ENCODE peak calls at places on chromosome 11, in seven cellular contexts. One of them, this sample, is unnamed.

GRCh38 chr11:31106326-31106725 is 263.2 kb downstream of the DCDC1 start:
- DNase-seq in activated CD4-positive, CD25-positive, alpha-beta regulatory T cell treated with anti-CD3 and anti-CD28 coated beads, Interleukin-2, amount 50 U/mL, for 72 hours: no peak
- DNase-seq in KBM-7: no peak
- DNase-seq in stimulated activated CD8-positive, alpha-beta memory T cell treated with anti-CD3 and anti-CD28 coated beads, Interleukin-4, amount 100 ng/mL, for 1 hour: no peak
- DNase-seq in GM19239: no peak
- DNase-seq in Right ventricle myocardium superior: no peak
- DNase-seq in Peyer's patch: no peak
- DNase-seq in this sample: no peak

GRCh38 chr11:30333405-30333804 is 10.5 kb downstream of the ARL14EP start:
- DNase-seq in Right ventricle myocardium superior: no peak
- DNase-seq in GM19239: no peak
- DNase-seq in Peyer's patch: no peak
- DNase-seq in activated CD4-positive, CD25-positive, alpha-beta regulatory T cell treated with anti-CD3 and anti-CD28 coated beads, Interleukin-2, amount 50 U/mL, for 72 hours: no peak
- DNase-seq in KBM-7: peak
- DNase-seq in stimulated activated CD8-positive, alpha-beta memory T cell treated with anti-CD3 and anti-CD28 coated beads, Interleukin-4, amount 100 ng/mL, for 1 hour: no peak
- DNase-seq in this sample: no peak

GRCh38 chr11:75184757-75185156 is 33.9 kb downstream of the SLCO2B1 start:
- DNase-seq in stimulated activated CD8-positive, alpha-beta memory T cell treated with anti-CD3 and anti-CD28 coated beads, Interleukin-4, amount 100 ng/mL, for 1 hour: no peak
- DNase-seq in activated CD4-positive, CD25-positive, alpha-beta regulatory T cell treated with anti-CD3 and anti-CD28 coated beads, Interleukin-2, amount 50 U/mL, for 72 hours: no peak
- DNase-seq in GM19239: no peak
- DNase-seq in KBM-7: no peak
- DNase-seq in Right ventricle myocardium superior: no peak
- DNase-seq in Peyer's patch: no peak
- DNase-seq in this sample: no peak

GRCh38 chr11:94766656-94767291 is 1.4 kb upstream of the AMOTL1 start:
- DNase-seq in GM19239: no peak
- DNase-seq in KBM-7: no peak
- DNase-seq in Right ventricle myocardium superior: no peak
- DNase-seq in activated CD4-positive, CD25-positive, alpha-beta regulatory T cell treated with anti-CD3 and anti-CD28 coated beads, Interleukin-2, amount 50 U/mL, for 72 hours: no peak
- DNase-seq in stimulated activated CD8-positive, alpha-beta memory T cell treated with anti-CD3 and anti-CD28 coated beads, Interleukin-4, amount 100 ng/mL, for 1 hour: no peak
- DNase-seq in Peyer's patch: no peak
- DNase-seq in this sample: no peak

GRCh38 chr11:68028802-68029475 is 1.5 kb upstream of the NDUFS8 start:
- DNase-seq in stimulated activated CD8-positive, alpha-beta memory T cell treated with anti-CD3 and anti-CD28 coated beads, Interleukin-4, amount 100 ng/mL, for 1 hour: no peak
- DNase-seq in activated CD4-positive, CD25-positive, alpha-beta regulatory T cell treated with anti-CD3 and anti-CD28 coated beads, Interleukin-2, amount 50 U/mL, for 72 hours: no peak
- DNase-seq in KBM-7: no peak
- DNase-seq in GM19239: no peak
- DNase-seq in Peyer's patch: no peak
- DNase-seq in Right ventricle myocardium superior: no peak
- DNase-seq in this sample: no peak

GRCh38 chr11:67312187-67313021 is 9.1 kb downstream of the SSH3 start:
- DNase-seq in activated CD4-positive, CD25-positive, alpha-beta regulatory T cell treated with anti-CD3 and anti-CD28 coated beads, Interleukin-2, amount 50 U/mL, for 72 hours: no peak
- DNase-seq in Right ventricle myocardium superior: no peak
- DNase-seq in Peyer's patch: no peak
- DNase-seq in stimulated activated CD8-positive, alpha-beta memory T cell treated with anti-CD3 and anti-CD28 coated beads, Interleukin-4, amount 100 ng/mL, for 1 hour: no peak
- DNase-seq in KBM-7: peak
- DNase-seq in GM19239: no peak
- DNase-seq in this sample: peak

GRCh38 chr11:130295657-130296056 is 19.1 kb downstream of the ZBTB44 start:
- DNase-seq in Right ventricle myocardium superior: no peak
- DNase-seq in KBM-7: no peak
- DNase-seq in Peyer's patch: no peak
- DNase-seq in stimulated activated CD8-positive, alpha-beta memory T cell treated with anti-CD3 and anti-CD28 coated beads, Interleukin-4, amount 100 ng/mL, for 1 hour: no peak
- DNase-seq in GM19239: no peak
- DNase-seq in activated CD4-positive, CD25-positive, alpha-beta regulatory T cell treated with anti-CD3 and anti-CD28 coated beads, Interleukin-2, amount 50 U/mL, for 72 hours: no peak
- DNase-seq in this sample: no peak

GRCh38 chr11:102309621-102310541 is 7.4 kb upstream of the BIRC3 start:
- DNase-seq in Right ventricle myocardium superior: no peak
- DNase-seq in activated CD4-positive, CD25-positive, alpha-beta regulatory T cell treated with anti-CD3 and anti-CD28 coated beads, Interleukin-2, amount 50 U/mL, for 72 hours: no peak
- DNase-seq in stimulated activated CD8-positive, alpha-beta memory T cell treated with anti-CD3 and anti-CD28 coated beads, Interleukin-4, amount 100 ng/mL, for 1 hour: no peak
- DNase-seq in GM19239: no peak
- DNase-seq in Peyer's patch: no peak
- DNase-seq in KBM-7: no peak
- DNase-seq in this sample: no peak

GRCh38 chr11:57251491-57252104 is 14.5 kb upstream of the APLNR start:
- DNase-seq in activated CD4-positive, CD25-positive, alpha-beta regulatory T cell treated with anti-CD3 and anti-CD28 coated beads, Interleukin-2, amount 50 U/mL, for 72 hours: no peak
- DNase-seq in KBM-7: peak
- DNase-seq in Right ventricle myocardium superior: peak
- DNase-seq in GM19239: no peak
- DNase-seq in stimulated activated CD8-positive, alpha-beta memory T cell treated with anti-CD3 and anti-CD28 coated beads, Interleukin-4, amount 100 ng/mL, for 1 hour: no peak
- DNase-seq in Peyer's patch: no peak
- DNase-seq in this sample: no peak

GRCh38 chr11:12556788-12557384 is 117.3 kb upstream of the TEAD1 start:
- DNase-seq in activated CD4-positive, CD25-positive, alpha-beta regulatory T cell treated with anti-CD3 and anti-CD28 coated beads, Interleukin-2, amount 50 U/mL, for 72 hours: no peak
- DNase-seq in KBM-7: no peak
- DNase-seq in stimulated activated CD8-positive, alpha-beta memory T cell treated with anti-CD3 and anti-CD28 coated beads, Interleukin-4, amount 100 ng/mL, for 1 hour: no peak
- DNase-seq in Right ventricle myocardium superior: peak
- DNase-seq in Peyer's patch: no peak
- DNase-seq in GM19239: no peak
- DNase-seq in this sample: no peak

GRCh38 chr11:119405986-119406385 is 17.0 kb downstream of the THY1 start:
- DNase-seq in Peyer's patch: no peak
- DNase-seq in KBM-7: peak
- DNase-seq in activated CD4-positive, CD25-positive, alpha-beta regulatory T cell treated with anti-CD3 and anti-CD28 coated beads, Interleukin-2, amount 50 U/mL, for 72 hours: no peak
- DNase-seq in stimulated activated CD8-positive, alpha-beta memory T cell treated with anti-CD3 and anti-CD28 coated beads, Interleukin-4, amount 100 ng/mL, for 1 hour: no peak
- DNase-seq in GM19239: no peak
- DNase-seq in Right ventricle myocardium superior: no peak
- DNase-seq in this sample: no peak

GRCh38 chr11:10941429-10941828 is 83.6 kb upstream of the ZBED5 start:
- DNase-seq in activated CD4-positive, CD25-positive, alpha-beta regulatory T cell treated with anti-CD3 and anti-CD28 coated beads, Interleukin-2, amount 50 U/mL, for 72 hours: no peak
- DNase-seq in Peyer's patch: no peak
- DNase-seq in Right ventricle myocardium superior: peak
- DNase-seq in KBM-7: no peak
- DNase-seq in GM19239: no peak
- DNase-seq in stimulated activated CD8-positive, alpha-beta memory T cell treated with anti-CD3 and anti-CD28 coated beads, Interleukin-4, amount 100 ng/mL, for 1 hour: no peak
- DNase-seq in this sample: no peak

GRCh38 chr11:44711113-44711512 is 15.6 kb upstream of the TSPAN18 start:
- DNase-seq in GM19239: no peak
- DNase-seq in stimulated activated CD8-positive, alpha-beta memory T cell treated with anti-CD3 and anti-CD28 coated beads, Interleukin-4, amount 100 ng/mL, for 1 hour: no peak
- DNase-seq in Peyer's patch: no peak
- DNase-seq in activated CD4-positive, CD25-positive, alpha-beta regulatory T cell treated with anti-CD3 and anti-CD28 coated beads, Interleukin-2, amount 50 U/mL, for 72 hours: no peak
- DNase-seq in Right ventricle myocardium superior: no peak
- DNase-seq in KBM-7: no peak
- DNase-seq in this sample: no peak

GRCh38 chr11:110100476-110101240 is 7.5 kb downstream of the ZC3H12C start:
- DNase-seq in KBM-7: no peak
- DNase-seq in activated CD4-positive, CD25-positive, alpha-beta regulatory T cell treated with anti-CD3 and anti-CD28 coated beads, Interleukin-2, amount 50 U/mL, for 72 hours: no peak
- DNase-seq in stimulated activated CD8-positive, alpha-beta memory T cell treated with anti-CD3 and anti-CD28 coated beads, Interleukin-4, amount 100 ng/mL, for 1 hour: no peak
- DNase-seq in GM19239: no peak
- DNase-seq in Peyer's patch: no peak
- DNase-seq in Right ventricle myocardium superior: no peak
- DNase-seq in this sample: no peak

GRCh38 chr11:69930081-69931059 is 111.2 kb upstream of the FGF3 start:
- DNase-seq in Right ventricle myocardium superior: peak
- DNase-seq in Peyer's patch: no peak
- DNase-seq in activated CD4-positive, CD25-positive, alpha-beta regulatory T cell treated with anti-CD3 and anti-CD28 coated beads, Interleukin-2, amount 50 U/mL, for 72 hours: no peak
- DNase-seq in stimulated activated CD8-positive, alpha-beta memory T cell treated with anti-CD3 and anti-CD28 coated beads, Interleukin-4, amount 100 ng/mL, for 1 hour: no peak
- DNase-seq in KBM-7: no peak
- DNase-seq in GM19239: no peak
- DNase-seq in this sample: no peak

GRCh38 chr11:44600739-44601416 is 35.4 kb downstream of the CD82 start:
- DNase-seq in Right ventricle myocardium superior: no peak
- DNase-seq in KBM-7: peak
- DNase-seq in GM19239: peak
- DNase-seq in activated CD4-positive, CD25-positive, alpha-beta regulatory T cell treated with anti-CD3 and anti-CD28 coated beads, Interleukin-2, amount 50 U/mL, for 72 hours: no peak
- DNase-seq in stimulated activated CD8-positive, alpha-beta memory T cell treated with anti-CD3 and anti-CD28 coated beads, Interleukin-4, amount 100 ng/mL, for 1 hour: no peak
- DNase-seq in Peyer's patch: peak
- DNase-seq in this sample: no peak

GRCh38 chr11:66011239-66011784 is 496 bp upstream of the CST6 start:
- DNase-seq in KBM-7: no peak
- DNase-seq in Right ventricle myocardium superior: no peak
- DNase-seq in stimulated activated CD8-positive, alpha-beta memory T cell treated with anti-CD3 and anti-CD28 coated beads, Interleukin-4, amount 100 ng/mL, for 1 hour: no peak
- DNase-seq in Peyer's patch: no peak
- DNase-seq in GM19239: no peak
- DNase-seq in activated CD4-positive, CD25-positive, alpha-beta regulatory T cell treated with anti-CD3 and anti-CD28 coated beads, Interleukin-2, amount 50 U/mL, for 72 hours: no peak
- DNase-seq in this sample: no peak

GRCh38 chr11:112805658-112806057 is 155.6 kb upstream of the NCAM1 start:
- DNase-seq in Peyer's patch: no peak
- DNase-seq in KBM-7: no peak
- DNase-seq in stimulated activated CD8-positive, alpha-beta memory T cell treated with anti-CD3 and anti-CD28 coated beads, Interleukin-4, amount 100 ng/mL, for 1 hour: no peak
- DNase-seq in Right ventricle myocardium superior: peak
- DNase-seq in GM19239: no peak
- DNase-seq in activated CD4-positive, CD25-positive, alpha-beta regulatory T cell treated with anti-CD3 and anti-CD28 coated beads, Interleukin-2, amount 50 U/mL, for 72 hours: no peak
- DNase-seq in this sample: no peak

GRCh38 chr11:125949271-125950177 is 3.7 kb downstream of the VSIG10L2 start:
- DNase-seq in Right ventricle myocardium superior: no peak
- DNase-seq in GM19239: no peak
- DNase-seq in Peyer's patch: no peak
- DNase-seq in activated CD4-positive, CD25-positive, alpha-beta regulatory T cell treated with anti-CD3 and anti-CD28 coated beads, Interleukin-2, amount 50 U/mL, for 72 hours: no peak
- DNase-seq in KBM-7: no peak
- DNase-seq in stimulated activated CD8-positive, alpha-beta memory T cell treated with anti-CD3 and anti-CD28 coated beads, Interleukin-4, amount 100 ng/mL, for 1 hour: no peak
- DNase-seq in this sample: no peak

GRCh38 chr11:69950120-69950519 is 128.0 kb upstream of the ANO1 start:
- DNase-seq in activated CD4-positive, CD25-positive, alpha-beta regulatory T cell treated with anti-CD3 and anti-CD28 coated beads, Interleukin-2, amount 50 U/mL, for 72 hours: no peak
- DNase-seq in KBM-7: peak
- DNase-seq in Peyer's patch: no peak
- DNase-seq in Right ventricle myocardium superior: peak
- DNase-seq in stimulated activated CD8-positive, alpha-beta memory T cell treated with anti-CD3 and anti-CD28 coated beads, Interleukin-4, amount 100 ng/mL, for 1 hour: no peak
- DNase-seq in GM19239: no peak
- DNase-seq in this sample: no peak

GRCh38 chr11:102476812-102477211 is 24.2 kb upstream of the TMEM123 start:
- DNase-seq in Right ventricle myocardium superior: peak
- DNase-seq in stimulated activated CD8-positive, alpha-beta memory T cell treated with anti-CD3 and anti-CD28 coated beads, Interleukin-4, amount 100 ng/mL, for 1 hour: no peak
- DNase-seq in GM19239: no peak
- DNase-seq in Peyer's patch: no peak
- DNase-seq in activated CD4-positive, CD25-positive, alpha-beta regulatory T cell treated with anti-CD3 and anti-CD28 coated beads, Interleukin-2, amount 50 U/mL, for 72 hours: no peak
- DNase-seq in KBM-7: peak
- DNase-seq in this sample: peak

GRCh38 chr11:79616392-79616831 is 175.6 kb upstream of the TENM4 start:
- DNase-seq in GM19239: no peak
- DNase-seq in Peyer's patch: no peak
- DNase-seq in stimulated activated CD8-positive, alpha-beta memory T cell treated with anti-CD3 and anti-CD28 coated beads, Interleukin-4, amount 100 ng/mL, for 1 hour: no peak
- DNase-seq in activated CD4-positive, CD25-positive, alpha-beta regulatory T cell treated with anti-CD3 and anti-CD28 coated beads, Interleukin-2, amount 50 U/mL, for 72 hours: no peak
- DNase-seq in KBM-7: no peak
- DNase-seq in Right ventricle myocardium superior: no peak
- DNase-seq in this sample: no peak

GRCh38 chr11:43579171-43579918 is 101.2 kb upstream of the HSD17B12 start:
- DNase-seq in stimulated activated CD8-positive, alpha-beta memory T cell treated with anti-CD3 and anti-CD28 coated beads, Interleukin-4, amount 100 ng/mL, for 1 hour: no peak
- DNase-seq in Peyer's patch: no peak
- DNase-seq in GM19239: no peak
- DNase-seq in Right ventricle myocardium superior: no peak
- DNase-seq in KBM-7: peak
- DNase-seq in activated CD4-positive, CD25-positive, alpha-beta regulatory T cell treated with anti-CD3 and anti-CD28 coated beads, Interleukin-2, amount 50 U/mL, for 72 hours: no peak
- DNase-seq in this sample: no peak

GRCh38 chr11:69512790-69513189 is 31.3 kb downstream of the LINC01488 start:
- DNase-seq in Peyer's patch: no peak
- DNase-seq in Right ventricle myocardium superior: no peak
- DNase-seq in activated CD4-positive, CD25-positive, alpha-beta regulatory T cell treated with anti-CD3 and anti-CD28 coated beads, Interleukin-2, amount 50 U/mL, for 72 hours: no peak
- DNase-seq in KBM-7: no peak
- DNase-seq in stimulated activated CD8-positive, alpha-beta memory T cell treated with anti-CD3 and anti-CD28 coated beads, Interleukin-4, amount 100 ng/mL, for 1 hour: no peak
- DNase-seq in GM19239: no peak
- DNase-seq in this sample: no peak

GRCh38 chr11:72668645-72669347 is 5.4 kb downstream of the PDE2A start:
- DNase-seq in activated CD4-positive, CD25-positive, alpha-beta regulatory T cell treated with anti-CD3 and anti-CD28 coated beads, Interleukin-2, amount 50 U/mL, for 72 hours: peak
- DNase-seq in Peyer's patch: no peak
- DNase-seq in KBM-7: peak
- DNase-seq in GM19239: peak
- DNase-seq in stimulated activated CD8-positive, alpha-beta memory T cell treated with anti-CD3 and anti-CD28 coated beads, Interleukin-4, amount 100 ng/mL, for 1 hour: no peak
- DNase-seq in Right ventricle myocardium superior: no peak
- DNase-seq in this sample: no peak

GRCh38 chr11:68146010-68146540 is 24.9 kb upstream of the CHKA start:
- DNase-seq in GM19239: no peak
- DNase-seq in Right ventricle myocardium superior: peak
- DNase-seq in activated CD4-positive, CD25-positive, alpha-beta regulatory T cell treated with anti-CD3 and anti-CD28 coated beads, Interleukin-2, amount 50 U/mL, for 72 hours: no peak
- DNase-seq in stimulated activated CD8-positive, alpha-beta memory T cell treated with anti-CD3 and anti-CD28 coated beads, Interleukin-4, amount 100 ng/mL, for 1 hour: no peak
- DNase-seq in KBM-7: peak
- DNase-seq in Peyer's patch: peak
- DNase-seq in this sample: no peak

GRCh38 chr11:12669930-12670329 is 4.3 kb upstream of the TEAD1 start:
- DNase-seq in GM19239: no peak
- DNase-seq in Right ventricle myocardium superior: no peak
- DNase-seq in Peyer's patch: no peak
- DNase-seq in stimulated activated CD8-positive, alpha-beta memory T cell treated with anti-CD3 and anti-CD28 coated beads, Interleukin-4, amount 100 ng/mL, for 1 hour: no peak
- DNase-seq in KBM-7: no peak
- DNase-seq in activated CD4-positive, CD25-positive, alpha-beta regulatory T cell treated with anti-CD3 and anti-CD28 coated beads, Interleukin-2, amount 50 U/mL, for 72 hours: no peak
- DNase-seq in this sample: no peak

GRCh38 chr11:76835928-76836612 is 24.6 kb upstream of the ACER3 start:
- DNase-seq in Peyer's patch: no peak
- DNase-seq in KBM-7: peak
- DNase-seq in Right ventricle myocardium superior: peak
- DNase-seq in activated CD4-positive, CD25-positive, alpha-beta regulatory T cell treated with anti-CD3 and anti-CD28 coated beads, Interleukin-2, amount 50 U/mL, for 72 hours: no peak
- DNase-seq in stimulated activated CD8-positive, alpha-beta memory T cell treated with anti-CD3 and anti-CD28 coated beads, Interleukin-4, amount 100 ng/mL, for 1 hour: no peak
- DNase-seq in GM19239: no peak
- DNase-seq in this sample: no peak

GRCh38 chr11:32231909-32232493 is 141.1 kb downstream of the RCN1 start:
- DNase-seq in stimulated activated CD8-positive, alpha-beta memory T cell treated with anti-CD3 and anti-CD28 coated beads, Interleukin-4, amount 100 ng/mL, for 1 hour: no peak
- DNase-seq in KBM-7: peak
- DNase-seq in Peyer's patch: no peak
- DNase-seq in activated CD4-positive, CD25-positive, alpha-beta regulatory T cell treated with anti-CD3 and anti-CD28 coated beads, Interleukin-2, amount 50 U/mL, for 72 hours: no peak
- DNase-seq in GM19239: peak
- DNase-seq in Right ventricle myocardium superior: no peak
- DNase-seq in this sample: no peak

GRCh38 chr11:57649826-57650738 is at the start of gene YPEL4:
- DNase-seq in stimulated activated CD8-positive, alpha-beta memory T cell treated with anti-CD3 and anti-CD28 coated beads, Interleukin-4, amount 100 ng/mL, for 1 hour: peak
- DNase-seq in Right ventricle myocardium superior: no peak
- DNase-seq in activated CD4-positive, CD25-positive, alpha-beta regulatory T cell treated with anti-CD3 and anti-CD28 coated beads, Interleukin-2, amount 50 U/mL, for 72 hours: no peak
- DNase-seq in GM19239: no peak
- DNase-seq in KBM-7: peak
- DNase-seq in Peyer's patch: peak
- DNase-seq in this sample: peak

GRCh38 chr11:41660585-41660984 is 201.1 kb upstream of the LRRC4C start:
- DNase-seq in GM19239: no peak
- DNase-seq in KBM-7: no peak
- DNase-seq in Right ventricle myocardium superior: no peak
- DNase-seq in activated CD4-positive, CD25-positive, alpha-beta regulatory T cell treated with anti-CD3 and anti-CD28 coated beads, Interleukin-2, amount 50 U/mL, for 72 hours: no peak
- DNase-seq in Peyer's patch: no peak
- DNase-seq in stimulated activated CD8-positive, alpha-beta memory T cell treated with anti-CD3 and anti-CD28 coated beads, Interleukin-4, amount 100 ng/mL, for 1 hour: no peak
- DNase-seq in this sample: no peak

GRCh38 chr11:61598886-61599868 is 18.3 kb upstream of the SYT7 start:
- DNase-seq in KBM-7: no peak
- DNase-seq in GM19239: no peak
- DNase-seq in Peyer's patch: no peak
- DNase-seq in activated CD4-positive, CD25-positive, alpha-beta regulatory T cell treated with anti-CD3 and anti-CD28 coated beads, Interleukin-2, amount 50 U/mL, for 72 hours: no peak
- DNase-seq in stimulated activated CD8-positive, alpha-beta memory T cell treated with anti-CD3 and anti-CD28 coated beads, Interleukin-4, amount 100 ng/mL, for 1 hour: no peak
- DNase-seq in Right ventricle myocardium superior: peak
- DNase-seq in this sample: no peak

GRCh38 chr11:63869686-63870085 is 30.8 kb downstream of the MARK2 start:
- DNase-seq in stimulated activated CD8-positive, alpha-beta memory T cell treated with anti-CD3 and anti-CD28 coated beads, Interleukin-4, amount 100 ng/mL, for 1 hour: peak
- DNase-seq in GM19239: no peak
- DNase-seq in KBM-7: peak
- DNase-seq in Right ventricle myocardium superior: no peak
- DNase-seq in Peyer's patch: peak
- DNase-seq in activated CD4-positive, CD25-positive, alpha-beta regulatory T cell treated with anti-CD3 and anti-CD28 coated beads, Interleukin-2, amount 50 U/mL, for 72 hours: no peak
- DNase-seq in this sample: peak

GRCh38 chr11:21820176-21820575 is 372.7 kb upstream of the ANO5 start:
- DNase-seq in GM19239: no peak
- DNase-seq in Right ventricle myocardium superior: no peak
- DNase-seq in KBM-7: no peak
- DNase-seq in Peyer's patch: no peak
- DNase-seq in activated CD4-positive, CD25-positive, alpha-beta regulatory T cell treated with anti-CD3 and anti-CD28 coated beads, Interleukin-2, amount 50 U/mL, for 72 hours: no peak
- DNase-seq in stimulated activated CD8-positive, alpha-beta memory T cell treated with anti-CD3 and anti-CD28 coated beads, Interleukin-4, amount 100 ng/mL, for 1 hour: no peak
- DNase-seq in this sample: no peak

GRCh38 chr11:70474710-70475109 is 76.4 kb downstream of the CTTN start:
- DNase-seq in GM19239: no peak
- DNase-seq in stimulated activated CD8-positive, alpha-beta memory T cell treated with anti-CD3 and anti-CD28 coated beads, Interleukin-4, amount 100 ng/mL, for 1 hour: no peak
- DNase-seq in Peyer's patch: no peak
- DNase-seq in KBM-7: no peak
- DNase-seq in Right ventricle myocardium superior: no peak
- DNase-seq in activated CD4-positive, CD25-positive, alpha-beta regulatory T cell treated with anti-CD3 and anti-CD28 coated beads, Interleukin-2, amount 50 U/mL, for 72 hours: no peak
- DNase-seq in this sample: no peak

GRCh38 chr11:111778047-111778558 is 11.9 kb upstream of the PPP2R1B start:
- DNase-seq in Right ventricle myocardium superior: no peak
- DNase-seq in Peyer's patch: no peak
- DNase-seq in stimulated activated CD8-positive, alpha-beta memory T cell treated with anti-CD3 and anti-CD28 coated beads, Interleukin-4, amount 100 ng/mL, for 1 hour: no peak
- DNase-seq in activated CD4-positive, CD25-positive, alpha-beta regulatory T cell treated with anti-CD3 and anti-CD28 coated beads, Interleukin-2, amount 50 U/mL, for 72 hours: no peak
- DNase-seq in KBM-7: no peak
- DNase-seq in GM19239: no peak
- DNase-seq in this sample: no peak